ENCODE peak calls at places on chromosome 19, in ten cellular contexts. J is WTC11; Q is NCI-H774; Z is prostate gland; A is stimulated activated CD8-positive, alpha-beta memory T cell treated with anti-CD3 and anti-CD28 coated beads, Interleukin-15, amount 100 ng/mL, for 4 hours; L is AG08395; U is HTR-8/SVneo; H is activated CD4-positive, alpha-beta T cell treated with anti-CD3 and anti-CD28 coated beads for 48 hours; N is GM04504; O is non-pigmented ciliary epithelial cell. K is an unnamed sample.

GRCh38 chr19:14182481-14182880 is 23.5 kb downstream of the ADGRL1 start:
- DNase-seq in A (no peak), U (no peak), L (no peak), Q (no peak), N (no peak), O (no peak), H (no peak), J (no peak), Z (no peak), K (no peak)

GRCh38 chr19:39520541-39521204 is 5.7 kb downstream of the SELENOV start:
- DNase-seq in N (no peak), L (no peak), H (no peak), Z (no peak), U (no peak), J (no peak), O (no peak), Q (no peak), A (no peak), K (no peak)

GRCh38 chr19:51978882-51979281 is 7.8 kb downstream of the ZNF350 start:
- DNase-seq in A (no peak), U (no peak), J (no peak), L (no peak), Z (no peak), Q (no peak), H (no peak), O (no peak), N (no peak), K (no peak)

GRCh38 chr19:49844138-49844740 is 6.7 kb upstream of the PTOV1 start:
- DNase-seq in U (no peak), N (no peak), Q (no peak), H (no peak), Z (no peak), J (no peak), O (no peak), L (no peak), A (no peak), K (no peak)

GRCh38 chr19:45779231-45780145 is 2.8 kb downstream of the DMPK start:
- DNase-seq in U (no peak), L (peak), N (no peak), Z (peak), J (peak), O (no peak), H (peak), Q (peak), A (peak), K (no peak)

GRCh38 chr19:14496849-14497346 is 971 bp upstream of the GIPC1 start:
- DNase-seq in U (no peak), J (no peak), Q (no peak), L (no peak), H (no peak), Z (no peak), O (no peak), N (no peak), A (no peak), K (no peak)

GRCh38 chr19:13796301-13797057 is 1.2 kb downstream of the ZSWIM4 start:
- DNase-seq in Q (no peak), O (peak), J (peak), H (no peak), N (peak), U (peak), L (peak), Z (peak), A (no peak), K (peak)

GRCh38 chr19:29528350-29528945 is 2.7 kb downstream of the VSTM2B start:
- DNase-seq in N (peak), U (peak), O (peak), H (peak), J (peak), Q (no peak), A (peak), Z (no peak), L (peak), K (peak)

GRCh38 chr19:56314018-56314583 is 538 bp downstream of the ZSCAN5A start:
- DNase-seq in O (no peak), A (no peak), U (peak), H (no peak), N (no peak), Q (peak), J (peak), Z (no peak), L (peak), K (no peak)

K was measured in dermis microvascular lymphatic vessel endothelial cell.